ENCODE peak calls at places on chromosomes 5 and 9, in four cellular contexts. One of them, this sample, is unnamed.

GRCh38 chr5:64330728-64331231 is 165.1 kb downstream of the RNF180 start:
- DNase-seq in HFFc6: no peak
- DNase-seq in bronchial epithelial cell: no peak
- DNase-seq in stimulated activated CD4-positive, alpha-beta T cell treated with anti-CD3 and anti-CD28 coated beads, Interleukin-4, amount 100 ng/mL, for 4 hours: no peak
- DNase-seq in this sample: no peak

GRCh38 chr5:82259172-82259800 is 18.9 kb downstream of the RPS23 start:
- DNase-seq in HFFc6: peak; percentile 50
- DNase-seq in stimulated activated CD4-positive, alpha-beta T cell treated with anti-CD3 and anti-CD28 coated beads, Interleukin-4, amount 100 ng/mL, for 4 hours: no peak
- DNase-seq in bronchial epithelial cell: peak; percentile 40
- DNase-seq in this sample: peak; percentile 27

GRCh38 chr5:124741711-124742496 is 4.5 kb downstream of the ZNF608 start:
- DNase-seq in stimulated activated CD4-positive, alpha-beta T cell treated with anti-CD3 and anti-CD28 coated beads, Interleukin-4, amount 100 ng/mL, for 4 hours: no peak
- DNase-seq in bronchial epithelial cell: peak; percentile 84
- DNase-seq in HFFc6: peak; percentile 85
- DNase-seq in this sample: peak; percentile 95

GRCh38 chr5:10674582-10674981 is 86.5 kb downstream of the DAP start:
- DNase-seq in stimulated activated CD4-positive, alpha-beta T cell treated with anti-CD3 and anti-CD28 coated beads, Interleukin-4, amount 100 ng/mL, for 4 hours: no peak
- DNase-seq in HFFc6: no peak
- DNase-seq in bronchial epithelial cell: no peak
- DNase-seq in this sample: peak; percentile 30

GRCh38 chr5:139763584-139764249 is 31.9 kb upstream of the PSD2 start:
- DNase-seq in stimulated activated CD4-positive, alpha-beta T cell treated with anti-CD3 and anti-CD28 coated beads, Interleukin-4, amount 100 ng/mL, for 4 hours: no peak
- DNase-seq in HFFc6: no peak
- DNase-seq in bronchial epithelial cell: no peak
- DNase-seq in this sample: no peak

GRCh38 chr9:124206391-124206790 is 51.4 kb upstream of the NEK6 start:
- DNase-seq in stimulated activated CD4-positive, alpha-beta T cell treated with anti-CD3 and anti-CD28 coated beads, Interleukin-4, amount 100 ng/mL, for 4 hours: no peak
- DNase-seq in HFFc6: no peak
- DNase-seq in bronchial epithelial cell: no peak
- DNase-seq in this sample: peak; percentile 35

GRCh38 chr5:166551384-166551783 is 1740.1 kb upstream of the WWC1 start:
- DNase-seq in bronchial epithelial cell: no peak
- DNase-seq in stimulated activated CD4-positive, alpha-beta T cell treated with anti-CD3 and anti-CD28 coated beads, Interleukin-4, amount 100 ng/mL, for 4 hours: no peak
- DNase-seq in HFFc6: no peak
- DNase-seq in this sample: no peak

GRCh38 chr9:120735415-120736126 is 21.3 kb upstream of the MEGF9 start:
- DNase-seq in bronchial epithelial cell: peak; percentile 72
- DNase-seq in stimulated activated CD4-positive, alpha-beta T cell treated with anti-CD3 and anti-CD28 coated beads, Interleukin-4, amount 100 ng/mL, for 4 hours: no peak
- DNase-seq in HFFc6: no peak
- DNase-seq in this sample: no peak

GRCh38 chr9:112380102-112380581 is at the start of gene HSDL2:
- DNase-seq in stimulated activated CD4-positive, alpha-beta T cell treated with anti-CD3 and anti-CD28 coated beads, Interleukin-4, amount 100 ng/mL, for 4 hours: peak; percentile 13
- DNase-seq in bronchial epithelial cell: peak; percentile 25
- DNase-seq in HFFc6: peak; percentile 31
- DNase-seq in this sample: no peak

GRCh38 chr9:107323836-107324235 is 40.8 kb downstream of the RAD23B start:
- DNase-seq in HFFc6: no peak
- DNase-seq in stimulated activated CD4-positive, alpha-beta T cell treated with anti-CD3 and anti-CD28 coated beads, Interleukin-4, amount 100 ng/mL, for 4 hours: no peak
- DNase-seq in bronchial epithelial cell: no peak
- DNase-seq in this sample: no peak

GRCh38 chr9:17349816-17350215 is 215.0 kb downstream of the CNTLN start:
- DNase-seq in HFFc6: peak; percentile 9
- DNase-seq in stimulated activated CD4-positive, alpha-beta T cell treated with anti-CD3 and anti-CD28 coated beads, Interleukin-4, amount 100 ng/mL, for 4 hours: no peak
- DNase-seq in bronchial epithelial cell: peak; percentile 7
- DNase-seq in this sample: no peak

GRCh38 chr5:55896663-55897062 is 45.5 kb downstream of the IL31RA start:
- DNase-seq in stimulated activated CD4-positive, alpha-beta T cell treated with anti-CD3 and anti-CD28 coated beads, Interleukin-4, amount 100 ng/mL, for 4 hours: no peak
- DNase-seq in bronchial epithelial cell: no peak
- DNase-seq in HFFc6: no peak
- DNase-seq in this sample: no peak

GRCh38 chr5:171808951-171809350 is 23.3 kb downstream of the SMIM23 start:
- DNase-seq in bronchial epithelial cell: peak; percentile 33
- DNase-seq in HFFc6: peak; percentile 72
- DNase-seq in stimulated activated CD4-positive, alpha-beta T cell treated with anti-CD3 and anti-CD28 coated beads, Interleukin-4, amount 100 ng/mL, for 4 hours: no peak
- DNase-seq in this sample: no peak

GRCh38 chr5:6718161-6718681 is 5.0 kb downstream of the TENT4A start:
- DNase-seq in HFFc6: no peak
- DNase-seq in bronchial epithelial cell: no peak
- DNase-seq in stimulated activated CD4-positive, alpha-beta T cell treated with anti-CD3 and anti-CD28 coated beads, Interleukin-4, amount 100 ng/mL, for 4 hours: no peak
- DNase-seq in this sample: no peak

GRCh38 chr9:79623799-79624721 is 52.3 kb downstream of the TLE4 start:
- DNase-seq in bronchial epithelial cell: peak; percentile 96
- DNase-seq in stimulated activated CD4-positive, alpha-beta T cell treated with anti-CD3 and anti-CD28 coated beads, Interleukin-4, amount 100 ng/mL, for 4 hours: no peak
- DNase-seq in HFFc6: no peak
- DNase-seq in this sample: no peak

GRCh38 chr9:137492464-137493162 is 33.5 kb upstream of the NSMF start:
- DNase-seq in bronchial epithelial cell: no peak
- DNase-seq in stimulated activated CD4-positive, alpha-beta T cell treated with anti-CD3 and anti-CD28 coated beads, Interleukin-4, amount 100 ng/mL, for 4 hours: peak; percentile 9
- DNase-seq in HFFc6: no peak
- DNase-seq in this sample: no peak

GRCh38 chr9:19000133-19000532 is 32.9 kb downstream of the SAXO1 start:
- DNase-seq in bronchial epithelial cell: no peak
- DNase-seq in stimulated activated CD4-positive, alpha-beta T cell treated with anti-CD3 and anti-CD28 coated beads, Interleukin-4, amount 100 ng/mL, for 4 hours: no peak
- DNase-seq in HFFc6: no peak
- DNase-seq in this sample: no peak

GRCh38 chr5:62496152-62496551 is 82.5 kb upstream of the LRRC70 start:
- DNase-seq in HFFc6: no peak
- DNase-seq in stimulated activated CD4-positive, alpha-beta T cell treated with anti-CD3 and anti-CD28 coated beads, Interleukin-4, amount 100 ng/mL, for 4 hours: no peak
- DNase-seq in bronchial epithelial cell: peak; percentile 42
- DNase-seq in this sample: no peak

GRCh38 chr5:52177193-52177592 is 610.5 kb upstream of the ITGA1 start:
- DNase-seq in HFFc6: no peak
- DNase-seq in stimulated activated CD4-positive, alpha-beta T cell treated with anti-CD3 and anti-CD28 coated beads, Interleukin-4, amount 100 ng/mL, for 4 hours: no peak
- DNase-seq in bronchial epithelial cell: no peak
- DNase-seq in this sample: no peak